ENCODE peak calls at places on chromosomes 4 and X, in ten cellular contexts. T is PC-3, O is fibroblast of lung, X is K562, M is Panc1, E is tibial artery, A is neural progenitor cell, G is cardiac muscle cell, C is astrocyte, K is body of pancreas. V is an unnamed sample. For H3K4me1, the result is how much of the 10 kb centered on the place peaks cover.

GRCh38 chr4:67522851-67523671 is 22.2 kb downstream of the CENPC start:
- DNase-seq in K (no peak), T (peak), A (no peak), C (peak), O (peak), E (no peak), X (peak), G (no peak), M (no peak), V (no peak)

GRCh38 chr4:39616651-39617050 is 22.0 kb downstream of the SMIM14 start:
- DNase-seq in M (no peak), E (no peak), A (no peak), G (no peak), C (peak), X (no peak), T (no peak), K (no peak), O (no peak), V (no peak)

GRCh38 chrX:108235990-108236389 is 144.4 kb downstream of the ATG4A start:
- DNase-seq in T (no peak), C (no peak), K (no peak), X (no peak), G (no peak), M (no peak), A (no peak), E (no peak), O (no peak), V (no peak)

GRCh38 chrX:147950352-147950751 is 30.8 kb upstream of the FMR1NB start:
- DNase-seq in M (no peak), O (no peak), X (no peak), C (no peak), T (no peak), G (no peak), K (no peak), E (no peak), A (no peak), V (no peak)

GRCh38 chrX:44784241-44784640 is 59.6 kb upstream of the DUSP21 start:
- DNase-seq in O (no peak), X (no peak), M (no peak), A (no peak), K (no peak), E (no peak), T (peak), G (no peak), C (no peak), V (no peak)

GRCh38 chr4:98905834-98906233 is 23.1 kb downstream of the EIF4E start:
- DNase-seq in M (no peak), K (no peak), G (no peak), A (no peak), C (peak), E (no peak), O (no peak), X (no peak), T (no peak), V (no peak)

GRCh38 chr4:17771284-17771908 is 10.0 kb downstream of the FAM184B start:
- DNase-seq in K (no peak), T (no peak), M (no peak), O (no peak), C (no peak), X (no peak), G (peak), E (no peak), A (no peak), V (no peak)

GRCh38 chr4:75995727-75996126 is 5.0 kb upstream of the SDAD1 start:
- DNase-seq in K (no peak), C (peak), G (peak), A (peak), X (peak), O (peak), M (no peak), T (peak), E (no peak), V (no peak)

GRCh38 chr4:21307709-21308108 is 607.5 kb downstream of the PACRGL start:
- DNase-seq in O (no peak), A (no peak), G (no peak), T (no peak), E (no peak), C (no peak), M (no peak), X (no peak), K (no peak), V (no peak)

GRCh38 chr4:10084651-10085320 is 31.8 kb downstream of the WDR1 start:
- DNase-seq in G (no peak), O (no peak), A (no peak), E (peak), M (no peak), K (no peak), T (no peak), C (no peak), X (no peak), V (peak)

GRCh38 chrX:97210501-97210900 is 326.8 kb downstream of the RPA4 start:
- DNase-seq in T (no peak), G (no peak), K (no peak), M (no peak), E (no peak), A (no peak), C (no peak), X (no peak), O (no peak), V (no peak)
- H3K4me1 ChIP-seq in T (under half), G (under half), K (under half), M (under half), E (under half), A (under half), C (under half), X (under half), O (under half), V (under half)

GRCh38 chr4:7959066-7959465 is 19.4 kb upstream of the AFAP1 start:
- DNase-seq in T (no peak), E (no peak), G (no peak), X (no peak), M (no peak), C (no peak), A (no peak), K (no peak), O (no peak), V (no peak)

GRCh38 chr4:7957113-7957656 is 17.5 kb upstream of the AFAP1 start:
- DNase-seq in K (no peak), X (no peak), E (no peak), C (no peak), G (no peak), T (no peak), O (peak), A (no peak), M (no peak), V (no peak)

GRCh38 chr4:7962609-7963508 is 23.2 kb upstream of the AFAP1 start:
- DNase-seq in T (no peak), A (no peak), E (no peak), G (no peak), M (no peak), X (no peak), O (no peak), K (no peak), C (no peak), V (no peak)

GRCh38 chr4:7960790-7961655 is 21.4 kb upstream of the AFAP1 start:
- DNase-seq in A (no peak), E (no peak), C (peak), G (peak), K (no peak), M (peak), O (peak), T (peak), X (no peak), V (no peak)

DNA sequence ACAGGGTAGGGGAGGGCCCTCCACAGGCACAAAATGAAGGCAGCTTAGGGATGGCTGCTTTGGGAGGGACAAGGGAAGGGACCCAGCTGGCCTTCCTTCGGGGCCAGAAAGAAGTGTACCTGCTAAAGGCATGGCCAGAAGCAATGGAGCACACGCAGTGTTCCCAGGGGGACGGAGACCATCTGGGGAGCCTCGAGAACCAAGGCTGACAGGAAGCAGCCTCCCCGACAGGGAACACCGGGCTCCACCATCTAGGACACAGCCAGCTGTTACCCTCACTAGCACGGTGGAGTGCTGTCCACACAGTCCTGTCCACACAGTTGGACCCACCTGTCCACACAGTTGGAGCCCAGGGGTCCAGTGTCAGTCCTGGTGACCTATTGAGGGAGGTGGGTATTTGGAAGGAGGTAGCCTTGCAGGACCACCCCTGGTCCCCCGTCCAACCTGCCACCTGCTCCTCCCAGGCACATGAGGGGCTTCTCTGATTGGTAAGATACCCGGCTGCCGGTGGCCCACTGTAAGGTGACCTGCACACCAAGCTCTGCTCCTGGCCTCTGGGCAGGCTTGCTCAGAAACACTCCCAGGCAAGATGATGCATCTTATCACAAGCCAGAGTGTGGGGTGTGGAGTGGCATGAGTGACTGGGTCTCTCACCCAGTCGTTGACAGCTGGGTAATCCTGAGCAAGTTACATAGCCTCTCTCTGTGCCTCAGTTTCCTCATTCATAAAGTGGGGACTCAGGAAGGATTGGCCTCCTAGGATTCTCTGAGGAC is 20.5 kb upstream of the AFAP1 start:
- DNase-seq in M (no peak), E (no peak), C (no peak), O (no peak), T (no peak), K (no peak), A (no peak), X (no peak), G (no peak), V (no peak)
- H3K27ac ChIP-seq in M (peak), E (peak), C (peak), O (peak), T (peak), K (peak), A (no peak), X (no peak), G (no peak), V (no peak)

GRCh38 chrX:51494409-51494808 is 2.0 kb downstream of the NUDT11 start:
- DNase-seq in E (no peak), O (peak), A (no peak), K (no peak), G (no peak), C (no peak), X (no peak), M (no peak), T (peak), V (no peak)
- TF ChIP-seq CTCF in E (no peak), O (peak), A (peak), K (no peak), G (peak), C (peak), X (no peak), M (peak), T (peak), V (no peak)

GRCh38 chr4:184432127-184432922 is 42.0 kb downstream of the IRF2 start:
- DNase-seq in O (no peak), G (no peak), E (no peak), T (no peak), X (no peak), M (no peak), C (no peak), K (no peak), A (no peak), V (no peak)
- H3K4me1 ChIP-seq in O (under half), G (under half), E (under half), T (under half), X (under half), M (under half), C (under half), K (under half), A (under half), V (half or more)

GRCh38 chr4:148075438-148075837 is 343.6 kb downstream of the ARHGAP10 start:
- DNase-seq in C (no peak), O (no peak), G (no peak), T (no peak), M (no peak), E (no peak), K (no peak), X (no peak), A (no peak), V (no peak)

GRCh38 chr4:148081267-148081666 is 349.4 kb downstream of the ARHGAP10 start:
- DNase-seq in E (no peak), M (no peak), K (no peak), C (no peak), T (no peak), O (no peak), X (no peak), A (no peak), G (no peak), V (no peak)

GRCh38 chr4:148076964-148077363 is 345.1 kb downstream of the ARHGAP10 start:
- DNase-seq in X (no peak), K (no peak), A (no peak), O (peak), M (no peak), E (no peak), G (no peak), C (peak), T (no peak), V (no peak)

GRCh38 chr4:148081745-148082144 is 349.9 kb downstream of the ARHGAP10 start:
- DNase-seq in A (no peak), G (no peak), K (no peak), M (no peak), X (no peak), E (no peak), C (no peak), O (no peak), T (no peak), V (no peak)

GRCh38 chr4:148079945-148080344 is 348.1 kb downstream of the ARHGAP10 start:
- DNase-seq in X (no peak), E (no peak), G (no peak), A (no peak), T (no peak), M (no peak), K (no peak), C (no peak), O (no peak), V (no peak)
- H3K27ac ChIP-seq in X (no peak), E (no peak), G (no peak), A (no peak), T (no peak), M (no peak), K (no peak), C (no peak), O (no peak), V (no peak)

DNA sequence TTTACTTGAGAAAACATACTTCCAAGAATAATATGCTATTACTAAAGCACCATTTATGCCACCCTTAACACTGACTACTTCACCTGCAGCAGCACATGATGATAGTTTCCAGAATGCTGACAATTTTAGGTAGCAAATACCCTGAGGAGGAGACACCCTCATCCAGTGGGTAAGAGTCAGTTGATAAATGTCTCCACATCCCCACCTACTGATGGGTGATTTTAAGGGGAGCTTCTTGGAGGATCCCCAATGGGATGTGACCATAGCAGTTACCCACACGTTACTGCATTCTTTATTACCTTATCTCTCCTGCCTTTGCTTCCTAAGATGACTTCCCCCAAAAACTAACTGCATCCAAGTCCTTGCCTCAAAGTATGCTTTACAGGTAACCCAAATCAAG is 131.2 kb upstream of the SMARCAD1 start:
- DNase-seq in T (no peak), X (no peak), O (no peak), C (no peak), G (no peak), A (no peak), K (no peak), E (no peak), M (no peak), V (no peak)
- TF ChIP-seq CTCF in T (no peak), X (peak), O (no peak), C (no peak), G (no peak), A (no peak), K (no peak), E (no peak), M (no peak), V (no peak)

GRCh38 chrX:150772150-150772970 is 79.2 kb downstream of the MTMR1 start:
- DNase-seq in T (peak), O (peak), C (peak), A (peak), G (peak), M (peak), X (peak), K (peak), E (peak), V (peak)
- H3K4me1 ChIP-seq in T (under half), O (under half), C (under half), A (under half), G (under half), M (under half), X (under half), K (under half), E (under half), V (under half)

V was measured in left ventricle myocardium inferior.